ENCODE peak calls at places on chromosome 17, in seven cellular contexts. One of them, this sample, is unnamed.

GRCh38 chr17:47636273-47637030 is 13.3 kb upstream of the KPNB1 start:
- DNase-seq in kidney: no peak
- DNase-seq in neural progenitor cell: no peak
- DNase-seq in pancreas: no peak
- DNase-seq in A549: no peak
- DNase-seq in fibroblast of pulmonary artery: no peak
- DNase-seq in hepatocyte: no peak
- DNase-seq in this sample: no peak

GRCh38 chr17:7021993-7022778 is 664 bp upstream of the BCL6B start:
- DNase-seq in kidney: peak
- DNase-seq in neural progenitor cell: peak
- DNase-seq in pancreas: no peak
- DNase-seq in A549: peak
- DNase-seq in fibroblast of pulmonary artery: peak
- DNase-seq in hepatocyte: peak
- DNase-seq in this sample: peak

GRCh38 chr17:5431929-5432556 is 6.9 kb downstream of the C1QBP start:
- DNase-seq in kidney: no peak
- DNase-seq in neural progenitor cell: no peak
- DNase-seq in pancreas: no peak
- DNase-seq in A549: no peak
- DNase-seq in fibroblast of pulmonary artery: no peak
- DNase-seq in hepatocyte: no peak
- DNase-seq in this sample: no peak

GRCh38 chr17:1004769-1005295 is 7.9 kb downstream of the TIMM22 start:
- DNase-seq in kidney: no peak
- DNase-seq in neural progenitor cell: no peak
- DNase-seq in pancreas: no peak
- DNase-seq in A549: no peak
- DNase-seq in fibroblast of pulmonary artery: no peak
- DNase-seq in hepatocyte: no peak
- DNase-seq in this sample: no peak

GRCh38 chr17:16052486-16052885 is 52.9 kb downstream of the TTC19 start:
- DNase-seq in kidney: no peak
- DNase-seq in neural progenitor cell: no peak
- DNase-seq in pancreas: no peak
- DNase-seq in A549: no peak
- DNase-seq in fibroblast of pulmonary artery: peak
- DNase-seq in hepatocyte: no peak
- DNase-seq in this sample: no peak

GRCh38 chr17:17635126-17635525 is 43.6 kb upstream of the PEMT start:
- DNase-seq in kidney: peak
- DNase-seq in neural progenitor cell: no peak
- DNase-seq in pancreas: no peak
- DNase-seq in A549: no peak
- DNase-seq in fibroblast of pulmonary artery: no peak
- DNase-seq in hepatocyte: no peak
- DNase-seq in this sample: no peak

GRCh38 chr17:15112881-15113617 is 152.1 kb downstream of the PMP22 start:
- DNase-seq in kidney: no peak
- DNase-seq in neural progenitor cell: no peak
- DNase-seq in pancreas: no peak
- DNase-seq in A549: no peak
- DNase-seq in fibroblast of pulmonary artery: no peak
- DNase-seq in hepatocyte: peak
- DNase-seq in this sample: no peak

GRCh38 chr17:3911271-3912053 is 4.8 kb downstream of the P2RX1 start:
- DNase-seq in kidney: peak
- DNase-seq in neural progenitor cell: no peak
- DNase-seq in pancreas: no peak
- DNase-seq in A549: no peak
- DNase-seq in fibroblast of pulmonary artery: no peak
- DNase-seq in hepatocyte: no peak
- DNase-seq in this sample: no peak

GRCh38 chr17:73311428-73311780 is 397 bp downstream of the CDC42EP4 start:
- DNase-seq in kidney: peak
- DNase-seq in neural progenitor cell: no peak
- DNase-seq in pancreas: no peak
- DNase-seq in A549: no peak
- DNase-seq in fibroblast of pulmonary artery: no peak
- DNase-seq in hepatocyte: no peak
- DNase-seq in this sample: no peak

GRCh38 chr17:7439462-7440112 is at the start of gene FGF11:
- DNase-seq in kidney: peak
- DNase-seq in neural progenitor cell: peak
- DNase-seq in pancreas: no peak
- DNase-seq in A549: no peak
- DNase-seq in fibroblast of pulmonary artery: no peak
- DNase-seq in hepatocyte: peak
- DNase-seq in this sample: no peak

GRCh38 chr17:78257810-78258322 is 26.4 kb downstream of the TMEM235 start:
- DNase-seq in kidney: peak
- DNase-seq in neural progenitor cell: no peak
- DNase-seq in pancreas: no peak
- DNase-seq in A549: no peak
- DNase-seq in fibroblast of pulmonary artery: peak
- DNase-seq in hepatocyte: peak
- DNase-seq in this sample: peak

GRCh38 chr17:31190351-31190750 is 95.6 kb downstream of the NF1 start:
- DNase-seq in kidney: no peak
- DNase-seq in neural progenitor cell: no peak
- DNase-seq in pancreas: no peak
- DNase-seq in A549: no peak
- DNase-seq in fibroblast of pulmonary artery: no peak
- DNase-seq in hepatocyte: no peak
- DNase-seq in this sample: no peak

GRCh38 chr17:2289878-2290478 is 13.6 kb downstream of the SMG6 start:
- DNase-seq in kidney: no peak
- DNase-seq in neural progenitor cell: no peak
- DNase-seq in pancreas: no peak
- DNase-seq in A549: no peak
- DNase-seq in fibroblast of pulmonary artery: no peak
- DNase-seq in hepatocyte: no peak
- DNase-seq in this sample: no peak

GRCh38 chr17:15918661-15919259 is 26.2 kb upstream of the ADORA2B start:
- DNase-seq in kidney: no peak
- DNase-seq in neural progenitor cell: no peak
- DNase-seq in pancreas: peak
- DNase-seq in A549: peak
- DNase-seq in fibroblast of pulmonary artery: no peak
- DNase-seq in hepatocyte: no peak
- DNase-seq in this sample: no peak

GRCh38 chr17:79459003-79459655 is 151.7 kb downstream of the RBFOX3 start:
- DNase-seq in kidney: no peak
- DNase-seq in neural progenitor cell: no peak
- DNase-seq in pancreas: no peak
- DNase-seq in A549: no peak
- DNase-seq in fibroblast of pulmonary artery: no peak
- DNase-seq in hepatocyte: no peak
- DNase-seq in this sample: no peak

GRCh38 chr17:45319239-45319703 is 2.5 kb upstream of the MAP3K14 start:
- DNase-seq in kidney: no peak
- DNase-seq in neural progenitor cell: no peak
- DNase-seq in pancreas: no peak
- DNase-seq in A549: peak
- DNase-seq in fibroblast of pulmonary artery: no peak
- DNase-seq in hepatocyte: peak
- DNase-seq in this sample: peak

GRCh38 chr17:28646039-28646754 is 1.2 kb upstream of the BLTP2 start:
- DNase-seq in kidney: no peak
- DNase-seq in neural progenitor cell: no peak
- DNase-seq in pancreas: peak
- DNase-seq in A549: peak
- DNase-seq in fibroblast of pulmonary artery: no peak
- DNase-seq in hepatocyte: peak
- DNase-seq in this sample: no peak

GRCh38 chr17:79840204-79840988 is 1.2 kb upstream of the CBX4 start:
- DNase-seq in kidney: peak
- DNase-seq in neural progenitor cell: peak
- DNase-seq in pancreas: peak
- DNase-seq in A549: peak
- DNase-seq in fibroblast of pulmonary artery: peak
- DNase-seq in hepatocyte: peak
- DNase-seq in this sample: no peak

GRCh38 chr17:36144981-36145729 is 31.3 kb downstream of the TBC1D3B start:
- DNase-seq in kidney: no peak
- DNase-seq in neural progenitor cell: no peak
- DNase-seq in pancreas: no peak
- DNase-seq in A549: no peak
- DNase-seq in fibroblast of pulmonary artery: no peak
- DNase-seq in hepatocyte: no peak
- DNase-seq in this sample: no peak
- TF ChIP-seq CTCF in kidney: no peak
- TF ChIP-seq CTCF in neural progenitor cell: no peak
- TF ChIP-seq CTCF in pancreas: no peak
- TF ChIP-seq CTCF in A549: no peak
- TF ChIP-seq CTCF in fibroblast of pulmonary artery: no peak
- TF ChIP-seq CTCF in hepatocyte: no peak
- TF ChIP-seq CTCF in this sample: no peak

GRCh38 chr17:9529033-9529748 is 46.4 kb downstream of the STX8 start:
- DNase-seq in kidney: no peak
- DNase-seq in neural progenitor cell: peak
- DNase-seq in pancreas: no peak
- DNase-seq in A549: peak
- DNase-seq in fibroblast of pulmonary artery: peak
- DNase-seq in hepatocyte: peak
- DNase-seq in this sample: no peak
- TF ChIP-seq CTCF in kidney: peak
- TF ChIP-seq CTCF in neural progenitor cell: peak
- TF ChIP-seq CTCF in pancreas: peak
- TF ChIP-seq CTCF in A549: peak
- TF ChIP-seq CTCF in fibroblast of pulmonary artery: peak
- TF ChIP-seq CTCF in hepatocyte: peak
- TF ChIP-seq CTCF in this sample: no peak

GRCh38 chr17:9645858-9646555 is 690 bp downstream of the USP43 start:
- DNase-seq in kidney: peak
- DNase-seq in neural progenitor cell: peak
- DNase-seq in pancreas: peak
- DNase-seq in A549: peak
- DNase-seq in fibroblast of pulmonary artery: no peak
- DNase-seq in hepatocyte: peak
- DNase-seq in this sample: peak
- TF ChIP-seq CTCF in kidney: peak
- TF ChIP-seq CTCF in neural progenitor cell: peak
- TF ChIP-seq CTCF in pancreas: no peak
- TF ChIP-seq CTCF in A549: peak
- TF ChIP-seq CTCF in fibroblast of pulmonary artery: no peak
- TF ChIP-seq CTCF in hepatocyte: peak
- TF ChIP-seq CTCF in this sample: no peak

DNA sequence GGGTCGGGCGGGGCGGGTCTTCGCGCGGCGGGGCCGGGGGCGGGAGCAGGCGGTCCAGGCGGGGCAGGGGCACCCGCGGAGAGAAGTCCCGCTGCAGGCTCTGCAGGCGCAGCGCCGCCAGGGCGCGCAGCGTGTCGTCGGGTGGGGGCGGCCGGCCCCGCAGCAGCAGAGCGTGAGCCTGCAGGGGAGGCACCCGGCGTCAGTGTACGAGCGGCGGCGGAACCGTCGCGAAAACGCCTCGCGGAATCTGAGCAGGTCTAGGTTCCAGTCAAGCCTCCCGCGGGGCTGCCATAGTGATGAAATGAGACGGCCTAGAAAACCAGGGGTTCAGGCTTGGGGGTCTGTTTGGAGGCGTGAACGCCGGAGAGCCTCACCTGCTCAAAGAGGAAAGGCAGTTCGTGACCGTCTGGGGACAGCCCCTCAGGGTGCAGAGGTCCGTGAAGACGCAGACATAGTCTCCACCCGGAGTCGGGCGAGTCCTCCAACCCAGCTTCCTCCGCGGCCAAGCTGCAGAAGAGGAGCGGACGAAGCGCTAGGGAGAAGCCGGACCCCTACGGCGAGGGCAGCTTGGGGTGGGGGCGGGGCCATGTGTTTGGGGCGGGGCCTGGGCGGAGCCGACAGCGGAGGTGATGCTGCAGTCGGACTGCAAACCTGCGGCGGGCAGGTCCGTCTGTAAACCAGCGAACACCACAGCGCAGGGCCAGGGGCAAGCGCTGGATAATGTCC is 6.4 kb downstream of the PLEKHH3 start:
- DNase-seq in kidney: peak
- DNase-seq in neural progenitor cell: peak
- DNase-seq in pancreas: no peak
- DNase-seq in A549: no peak
- DNase-seq in fibroblast of pulmonary artery: no peak
- DNase-seq in hepatocyte: no peak
- DNase-seq in this sample: no peak
- TF ChIP-seq CTCF in kidney: no peak
- TF ChIP-seq CTCF in neural progenitor cell: peak
- TF ChIP-seq CTCF in pancreas: no peak
- TF ChIP-seq CTCF in A549: no peak
- TF ChIP-seq CTCF in fibroblast of pulmonary artery: no peak
- TF ChIP-seq CTCF in hepatocyte: no peak
- TF ChIP-seq CTCF in this sample: no peak

DNA sequence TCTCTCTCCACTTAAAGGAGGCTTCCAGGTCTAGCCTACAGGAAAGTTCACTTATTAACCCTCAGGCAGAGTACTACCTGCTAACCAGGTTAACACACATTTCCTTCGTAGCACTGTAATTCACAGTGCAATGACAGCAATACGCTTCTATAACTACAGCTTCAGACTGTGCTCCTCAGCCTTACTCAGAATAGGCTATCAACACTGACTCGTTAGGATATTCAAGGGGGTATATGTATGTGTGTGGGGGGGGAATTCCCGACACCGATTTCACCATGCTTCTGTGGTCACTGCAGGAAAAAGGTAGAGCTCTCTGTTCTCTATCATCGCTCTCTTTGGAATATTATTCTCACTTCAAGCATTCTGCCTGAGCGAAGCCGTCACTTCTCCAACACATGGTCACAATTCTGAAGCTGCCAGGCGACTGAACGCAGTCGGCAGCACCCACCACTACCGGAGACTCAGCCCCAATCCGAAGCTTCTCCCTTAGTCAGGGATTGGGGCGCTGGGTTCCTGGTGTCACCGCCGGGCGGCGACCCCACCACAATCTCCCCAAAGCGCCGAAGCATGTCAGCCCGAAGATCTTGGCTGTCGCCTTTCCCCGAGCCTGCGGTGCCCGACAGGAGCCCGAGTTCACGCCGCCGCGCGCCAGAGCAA is 599 bp downstream of the GGA3 start:
- DNase-seq in kidney: no peak
- DNase-seq in neural progenitor cell: no peak
- DNase-seq in pancreas: no peak
- DNase-seq in A549: no peak
- DNase-seq in fibroblast of pulmonary artery: no peak
- DNase-seq in hepatocyte: no peak
- DNase-seq in this sample: no peak
- TF ChIP-seq CTCF in kidney: no peak
- TF ChIP-seq CTCF in neural progenitor cell: peak
- TF ChIP-seq CTCF in pancreas: no peak
- TF ChIP-seq CTCF in A549: peak
- TF ChIP-seq CTCF in fibroblast of pulmonary artery: no peak
- TF ChIP-seq CTCF in hepatocyte: peak
- TF ChIP-seq CTCF in this sample: no peak

DNA sequence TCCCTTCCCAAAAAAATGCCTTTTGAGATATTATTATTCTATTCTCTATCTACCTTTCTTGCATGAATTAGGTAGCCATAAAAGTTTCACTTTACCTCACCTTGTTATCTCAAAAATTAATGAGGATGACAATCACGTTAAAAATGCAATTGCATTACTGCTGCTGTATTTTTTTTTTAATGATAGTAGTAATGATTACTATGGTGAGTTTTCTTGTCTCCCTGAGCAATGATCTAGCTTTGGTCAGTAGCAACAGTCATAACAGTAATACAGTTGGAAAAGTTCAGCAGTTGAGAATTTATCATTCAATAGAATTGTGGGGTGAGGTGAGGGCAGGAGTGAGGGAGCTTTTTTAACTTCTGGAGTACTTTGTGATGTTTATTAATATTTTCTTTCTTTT is at the start of gene EFCAB5:
- DNase-seq in kidney: no peak
- DNase-seq in neural progenitor cell: no peak
- DNase-seq in pancreas: no peak
- DNase-seq in A549: no peak
- DNase-seq in fibroblast of pulmonary artery: no peak
- DNase-seq in hepatocyte: no peak
- DNase-seq in this sample: no peak
- TF ChIP-seq CTCF in kidney: no peak
- TF ChIP-seq CTCF in neural progenitor cell: no peak
- TF ChIP-seq CTCF in pancreas: no peak
- TF ChIP-seq CTCF in A549: no peak
- TF ChIP-seq CTCF in fibroblast of pulmonary artery: no peak
- TF ChIP-seq CTCF in hepatocyte: no peak
- TF ChIP-seq CTCF in this sample: no peak